ENCODE peak calls at places on chromosomes 1 and 21, in eight cellular contexts. K, T, E, C, M, J, O and G are unnamed samples.

GRCh38 chr1:113042336-113043143 is 30.5 kb upstream of the LRIG2 start:
- DNase-seq in K (peak; percentile 96), T (peak; percentile 81), E (peak; percentile 24), C (peak; percentile 91), M (peak; percentile 63), J (peak; percentile 86), O (peak; percentile 87), G (no peak)

GRCh38 chr1:200165493-200166220 is 138.1 kb downstream of the NR5A2 start:
- DNase-seq in K (no peak), T (no peak), E (no peak), C (no peak), M (no peak), J (no peak), O (no peak), G (no peak)

GRCh38 chr21:31248598-31248997 is 95.5 kb downstream of the TIAM1 start:
- DNase-seq in K (no peak), T (no peak), E (no peak), C (peak; percentile 66), M (no peak), J (no peak), O (no peak), G (no peak)

GRCh38 chr1:17028662-17029188 is 17.0 kb upstream of the ATP13A2 start:
- DNase-seq in K (no peak), T (no peak), E (no peak), C (no peak), M (no peak), J (no peak), O (no peak), G (no peak)

GRCh38 chr1:25033828-25034451 is 103.9 kb upstream of the RUNX3 start:
- DNase-seq in K (no peak), T (peak; percentile 15), E (no peak), C (no peak), M (peak; percentile 46), J (no peak), O (no peak), G (no peak)

GRCh38 chr21:33522950-33523349 is 19.0 kb downstream of the GART start:
- DNase-seq in K (no peak), T (no peak), E (no peak), C (no peak), M (no peak), J (no peak), O (no peak), G (no peak)

GRCh38 chr1:13585599-13585965 is 1.9 kb downstream of the PDPN start:
- DNase-seq in K (no peak), T (no peak), E (no peak), C (no peak), M (no peak), J (no peak), O (no peak), G (no peak)

GRCh38 chr21:15894596-15894995 is 164.8 kb downstream of the USP25 start:
- DNase-seq in K (peak; percentile 36), T (no peak), E (no peak), C (peak; percentile 51), M (no peak), J (no peak), O (no peak), G (no peak)

GRCh38 chr1:68231627-68232303 is 558 bp downstream of the WLS start:
- DNase-seq in K (peak; percentile 78), T (peak; percentile 53), E (peak; percentile 16), C (peak; percentile 80), M (peak; percentile 65), J (peak; percentile 78), O (peak; percentile 23), G (no peak)

GRCh38 chr21:38126677-38127271 is 130.0 kb upstream of the KCNJ15 start:
- DNase-seq in K (peak; percentile 51), T (peak; percentile 61), E (peak; percentile 78), C (peak; percentile 46), M (peak; percentile 35), J (no peak), O (peak; percentile 80), G (peak; percentile 5)

GRCh38 chr1:243513726-243514491 is 258.1 kb downstream of the SDCCAG8 start:
- DNase-seq in K (no peak), T (no peak), E (peak; percentile 71), C (no peak), M (no peak), J (no peak), O (no peak), G (peak; percentile 21)

GRCh38 chr1:95309031-95309459 is 75.0 kb downstream of the RWDD3 start:
- DNase-seq in K (no peak), T (no peak), E (no peak), C (peak; percentile 50), M (no peak), J (no peak), O (peak; percentile 49), G (no peak)

GRCh38 chr1:99133759-99134158 is 129.1 kb upstream of the PLPPR5 start:
- DNase-seq in K (no peak), T (no peak), E (no peak), C (peak; percentile 3), M (no peak), J (no peak), O (no peak), G (no peak)

GRCh38 chr21:44552136-44552535 is 831 bp upstream of the KRTAP10-2 start:
- DNase-seq in K (no peak), T (no peak), E (no peak), C (no peak), M (no peak), J (peak; percentile 56), O (peak; percentile 1), G (no peak)

GRCh38 chr1:248841702-248842395 is 3.8 kb downstream of the ZNF672 start:
- DNase-seq in K (peak; percentile 42), T (peak; percentile 47), E (peak; percentile 28), C (peak; percentile 76), M (no peak), J (no peak), O (peak; percentile 46), G (no peak)

GRCh38 chr1:44036409-44037111 is 5.3 kb upstream of the SLC6A9 start:
- DNase-seq in K (peak; percentile 84), T (peak; percentile 65), E (peak; percentile 66), C (peak; percentile 69), M (peak; percentile 34), J (peak; percentile 70), O (peak; percentile 74), G (no peak)

GRCh38 chr1:85243336-85243735 is 16.1 kb downstream of the C1orf52 start:
- DNase-seq in K (no peak), T (no peak), E (no peak), C (no peak), M (no peak), J (no peak), O (no peak), G (no peak)

GRCh38 chr1:65393345-65393744 is 27.1 kb upstream of the LEPR start:
- DNase-seq in K (peak; percentile 17), T (no peak), E (no peak), C (peak; percentile 66), M (no peak), J (no peak), O (no peak), G (peak; percentile 16)

GRCh38 chr1:66445492-66446181 is 88.3 kb upstream of the SGIP1 start:
- DNase-seq in K (peak; percentile 70), T (no peak), E (peak; percentile 85), C (no peak), M (no peak), J (no peak), O (peak; percentile 8), G (peak; percentile 73)

GRCh38 chr1:59377350-59377904 is 80.5 kb downstream of the FGGY start:
- DNase-seq in K (no peak), T (no peak), E (no peak), C (no peak), M (no peak), J (no peak), O (no peak), G (no peak)
- TF ChIP-seq CTCF in K (no peak), T (no peak), E (no peak), C (no peak), M (no peak), J (no peak), O (no peak), G (no peak)

GRCh38 chr1:247373721-247374141 is 42.1 kb upstream of the ZNF496 start:
- DNase-seq in K (peak; percentile 21), T (peak; percentile 70), E (peak; percentile 71), C (peak; percentile 50), M (peak; percentile 41), J (peak; percentile 68), O (peak; percentile 60), G (no peak)
- TF ChIP-seq CTCF in K (peak; percentile 50), T (peak; percentile 44), E (peak; percentile 48), C (peak; percentile 57), M (peak; percentile 60), J (peak; percentile 64), O (peak; percentile 34), G (peak; percentile 52)

DNA sequence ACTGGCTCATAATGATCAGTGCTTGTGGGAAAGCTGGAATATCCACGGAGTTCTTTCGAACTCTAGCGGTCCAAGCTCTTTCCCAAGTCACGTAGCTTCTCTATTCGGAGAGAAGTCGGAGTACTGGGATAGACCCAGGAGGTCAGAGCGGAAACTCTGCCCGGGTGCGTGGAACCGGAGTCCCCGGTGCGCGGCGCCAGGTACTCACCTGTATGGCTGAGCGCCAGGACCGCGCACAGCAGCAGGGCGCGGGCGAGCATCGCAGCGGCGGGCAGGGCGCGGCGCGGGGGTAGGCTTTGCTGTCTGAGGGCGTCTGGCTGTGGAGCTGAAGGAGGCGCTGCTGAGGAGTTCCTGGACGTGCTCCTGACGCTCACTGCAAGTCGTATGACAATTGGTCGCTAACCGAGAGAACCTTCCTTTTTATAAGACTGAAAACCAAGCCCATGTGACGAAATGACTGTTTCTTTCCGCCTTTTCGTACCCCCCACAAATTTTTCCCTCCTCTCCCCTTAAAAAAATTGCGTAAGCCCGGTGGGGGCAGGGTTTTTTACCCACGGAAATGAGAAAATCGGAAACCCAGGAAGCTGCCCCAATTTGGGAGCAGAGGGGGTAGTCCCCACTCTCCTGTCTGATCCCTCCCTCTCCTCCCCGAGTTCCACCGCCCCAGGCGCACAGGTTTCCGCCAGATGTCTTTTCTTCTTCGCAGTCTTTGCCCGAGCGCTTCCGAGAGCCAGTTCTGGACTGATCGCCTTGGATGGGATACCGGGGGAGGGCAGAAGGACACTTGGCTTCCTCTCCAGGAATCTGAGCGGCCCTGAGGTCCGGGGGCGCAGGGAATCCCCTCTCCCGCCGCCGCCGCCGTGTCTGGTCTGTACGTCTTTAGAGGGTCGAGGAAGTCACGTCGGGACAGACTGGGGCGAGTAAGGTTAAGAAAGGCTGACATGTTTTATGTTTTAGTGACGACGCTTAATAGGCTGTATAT is at the start of gene PTGS2:
- DNase-seq in K (peak; percentile 96), T (peak; percentile 70), E (peak; percentile 91), C (peak; percentile 95), M (peak; percentile 67), J (peak; percentile 91), O (peak; percentile 79), G (peak; percentile 25)
- TF ChIP-seq CTCF in K (peak; percentile 51), T (peak; percentile 46), E (peak; percentile 81), C (peak; percentile 44), M (peak; percentile 44), J (peak; percentile 55), O (no peak), G (peak; percentile 36)

DNA sequence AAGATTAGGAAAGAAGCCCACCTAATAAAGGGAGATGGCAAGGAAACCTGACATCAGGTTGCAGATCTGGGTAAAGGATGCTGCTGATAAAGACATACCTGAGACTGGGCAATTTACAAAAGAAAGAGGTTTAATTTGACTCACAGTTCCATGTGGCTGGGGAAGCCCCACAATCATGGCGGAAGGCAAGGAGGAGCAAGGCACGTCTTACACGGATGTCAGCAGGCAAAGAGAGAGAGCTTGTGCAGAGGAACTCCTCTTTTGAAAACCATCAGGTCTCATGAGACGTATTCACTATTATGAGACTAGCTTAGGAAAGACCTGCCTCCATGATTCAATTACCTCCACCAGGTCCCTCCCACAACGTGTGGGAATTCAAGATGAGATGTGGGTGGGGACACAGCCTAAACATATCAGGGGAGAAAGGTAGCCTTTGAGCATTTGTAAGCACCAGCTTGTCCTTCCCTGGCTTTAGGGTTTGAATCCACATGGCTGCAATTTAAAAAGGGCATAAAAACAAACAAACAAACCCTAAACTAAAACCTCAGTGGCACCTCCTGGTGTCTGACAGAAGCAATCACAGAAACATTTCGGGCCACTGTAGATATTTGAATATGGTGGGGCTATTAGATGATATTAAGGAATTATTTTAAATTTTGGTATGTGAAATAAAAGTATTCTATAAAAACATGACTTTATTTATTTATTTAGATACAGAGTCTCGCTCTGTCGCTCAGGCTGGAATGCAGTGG is 33.1 kb downstream of the SLC2A7 start:
- DNase-seq in K (no peak), T (no peak), E (no peak), C (no peak), M (no peak), J (no peak), O (no peak), G (no peak)
- TF ChIP-seq CTCF in K (peak; percentile 27), T (no peak), E (no peak), C (peak; percentile 39), M (no peak), J (no peak), O (peak; percentile 33), G (peak; percentile 1)